ENCODE peak calls at places on chromosomes 16 and 17, in eight cellular contexts. One of them, this sample, is unnamed.

GRCh38 chr16:68737046-68737729 is at the start of gene CDH1:
- DNase-seq in pancreas: peak; percentile 99
- DNase-seq in fibroblast of lung: no peak
- DNase-seq in breast epithelium: peak; percentile 94
- DNase-seq in ascending aorta: no peak
- DNase-seq in SK-N-SH: peak; percentile 73
- DNase-seq in right atrium auricular region: no peak
- DNase-seq in neural progenitor cell: peak; percentile 70
- DNase-seq in this sample: peak; percentile 86

GRCh38 chr17:56292010-56292409 is 138.7 kb downstream of the ANKFN1 start:
- DNase-seq in right atrium auricular region: no peak
- DNase-seq in pancreas: no peak
- DNase-seq in ascending aorta: no peak
- DNase-seq in SK-N-SH: no peak
- DNase-seq in neural progenitor cell: no peak
- DNase-seq in fibroblast of lung: peak; percentile 82
- DNase-seq in breast epithelium: no peak
- DNase-seq in this sample: no peak

GRCh38 chr17:77324227-77324626 is 183.5 kb downstream of the SEC14L1 start:
- DNase-seq in right atrium auricular region: peak; percentile 50
- DNase-seq in fibroblast of lung: no peak
- DNase-seq in ascending aorta: no peak
- DNase-seq in SK-N-SH: peak; percentile 24
- DNase-seq in pancreas: no peak
- DNase-seq in neural progenitor cell: no peak
- DNase-seq in breast epithelium: peak; percentile 17
- DNase-seq in this sample: peak; percentile 56

GRCh38 chr17:82804442-82805191 is 35.2 kb downstream of the ZNF750 start:
- DNase-seq in neural progenitor cell: no peak
- DNase-seq in ascending aorta: peak; percentile 19
- DNase-seq in breast epithelium: peak; percentile 41
- DNase-seq in pancreas: no peak
- DNase-seq in SK-N-SH: no peak
- DNase-seq in fibroblast of lung: peak; percentile 33
- DNase-seq in right atrium auricular region: peak; percentile 89
- DNase-seq in this sample: no peak

GRCh38 chr16:58506241-58507194 is 6.6 kb downstream of the NDRG4 start:
- DNase-seq in ascending aorta: no peak
- DNase-seq in SK-N-SH: peak; percentile 17
- DNase-seq in neural progenitor cell: no peak
- DNase-seq in fibroblast of lung: no peak
- DNase-seq in pancreas: no peak
- DNase-seq in breast epithelium: no peak
- DNase-seq in right atrium auricular region: no peak
- DNase-seq in this sample: peak; percentile 53

GRCh38 chr16:58461056-58461455 is 38.9 kb upstream of the NDRG4 start:
- DNase-seq in neural progenitor cell: peak; percentile 11
- DNase-seq in right atrium auricular region: no peak
- DNase-seq in fibroblast of lung: no peak
- DNase-seq in ascending aorta: no peak
- DNase-seq in pancreas: no peak
- DNase-seq in breast epithelium: no peak
- DNase-seq in SK-N-SH: no peak
- DNase-seq in this sample: no peak

GRCh38 chr17:7034955-7035590 is 742 bp upstream of the SLC16A13 start:
- DNase-seq in pancreas: no peak
- DNase-seq in neural progenitor cell: no peak
- DNase-seq in fibroblast of lung: no peak
- DNase-seq in SK-N-SH: no peak
- DNase-seq in ascending aorta: no peak
- DNase-seq in right atrium auricular region: no peak
- DNase-seq in breast epithelium: no peak
- DNase-seq in this sample: no peak

GRCh38 chr17:41322903-41323895 is 7.7 kb upstream of the KRTAP17-1 start:
- DNase-seq in fibroblast of lung: no peak
- DNase-seq in breast epithelium: no peak
- DNase-seq in right atrium auricular region: no peak
- DNase-seq in pancreas: no peak
- DNase-seq in SK-N-SH: no peak
- DNase-seq in neural progenitor cell: no peak
- DNase-seq in ascending aorta: no peak
- DNase-seq in this sample: no peak

GRCh38 chr16:7097537-7097936 is 235.1 kb upstream of the RBFOX1 start:
- DNase-seq in neural progenitor cell: no peak
- DNase-seq in SK-N-SH: no peak
- DNase-seq in right atrium auricular region: no peak
- DNase-seq in pancreas: no peak
- DNase-seq in fibroblast of lung: no peak
- DNase-seq in breast epithelium: no peak
- DNase-seq in ascending aorta: no peak
- DNase-seq in this sample: no peak

GRCh38 chr17:42120161-42121065 is 754 bp downstream of the KAT2A start:
- DNase-seq in SK-N-SH: peak; percentile 91
- DNase-seq in pancreas: peak; percentile 75
- DNase-seq in ascending aorta: no peak
- DNase-seq in right atrium auricular region: no peak
- DNase-seq in fibroblast of lung: no peak
- DNase-seq in neural progenitor cell: peak; percentile 79
- DNase-seq in breast epithelium: no peak
- DNase-seq in this sample: no peak

GRCh38 chr17:4420692-4421131 is 13.0 kb upstream of the SPNS3 start:
- DNase-seq in fibroblast of lung: peak; percentile 55
- DNase-seq in right atrium auricular region: peak; percentile 76
- DNase-seq in breast epithelium: peak; percentile 37
- DNase-seq in SK-N-SH: peak; percentile 81
- DNase-seq in neural progenitor cell: peak; percentile 86
- DNase-seq in ascending aorta: no peak
- DNase-seq in pancreas: no peak
- DNase-seq in this sample: no peak

GRCh38 chr17:72021417-72022041 is 99.3 kb upstream of the SOX9 start:
- DNase-seq in pancreas: no peak
- DNase-seq in neural progenitor cell: no peak
- DNase-seq in SK-N-SH: no peak
- DNase-seq in ascending aorta: no peak
- DNase-seq in fibroblast of lung: no peak
- DNase-seq in right atrium auricular region: no peak
- DNase-seq in breast epithelium: no peak
- DNase-seq in this sample: no peak

GRCh38 chr16:9053006-9053601 is 38.3 kb upstream of the HAPSTR1 start:
- DNase-seq in breast epithelium: no peak
- DNase-seq in neural progenitor cell: peak; percentile 95
- DNase-seq in ascending aorta: no peak
- DNase-seq in pancreas: no peak
- DNase-seq in SK-N-SH: peak; percentile 86
- DNase-seq in fibroblast of lung: peak; percentile 79
- DNase-seq in right atrium auricular region: peak; percentile 72
- DNase-seq in this sample: peak; percentile 76

GRCh38 chr16:4982056-4982867 is 24.1 kb downstream of the SEC14L5 start:
- DNase-seq in pancreas: no peak
- DNase-seq in fibroblast of lung: no peak
- DNase-seq in SK-N-SH: no peak
- DNase-seq in neural progenitor cell: no peak
- DNase-seq in breast epithelium: no peak
- DNase-seq in right atrium auricular region: no peak
- DNase-seq in ascending aorta: no peak
- DNase-seq in this sample: no peak

GRCh38 chr17:35183332-35183731 is 10.9 kb downstream of the SLC35G3 start:
- DNase-seq in SK-N-SH: no peak
- DNase-seq in right atrium auricular region: no peak
- DNase-seq in fibroblast of lung: no peak
- DNase-seq in breast epithelium: no peak
- DNase-seq in neural progenitor cell: no peak
- DNase-seq in ascending aorta: no peak
- DNase-seq in pancreas: no peak
- DNase-seq in this sample: no peak

GRCh38 chr17:19946921-19947320 is 30.7 kb downstream of the AKAP10 start:
- DNase-seq in neural progenitor cell: no peak
- DNase-seq in breast epithelium: no peak
- DNase-seq in pancreas: no peak
- DNase-seq in SK-N-SH: no peak
- DNase-seq in ascending aorta: no peak
- DNase-seq in fibroblast of lung: no peak
- DNase-seq in right atrium auricular region: no peak
- DNase-seq in this sample: no peak

GRCh38 chr17:81254955-81255717 is 16.0 kb downstream of the NDUFAF8 start:
- DNase-seq in ascending aorta: no peak
- DNase-seq in right atrium auricular region: peak; percentile 81
- DNase-seq in neural progenitor cell: peak; percentile 76
- DNase-seq in fibroblast of lung: peak; percentile 77
- DNase-seq in pancreas: peak; percentile 88
- DNase-seq in breast epithelium: peak; percentile 63
- DNase-seq in SK-N-SH: no peak
- DNase-seq in this sample: no peak
- TF ChIP-seq CTCF in ascending aorta: peak; percentile 48
- TF ChIP-seq CTCF in right atrium auricular region: peak; percentile 48
- TF ChIP-seq CTCF in neural progenitor cell: peak; percentile 56
- TF ChIP-seq CTCF in fibroblast of lung: peak; percentile 56
- TF ChIP-seq CTCF in pancreas: no peak
- TF ChIP-seq CTCF in breast epithelium: no peak
- TF ChIP-seq CTCF in SK-N-SH: peak; percentile 36
- TF ChIP-seq CTCF in this sample: peak; percentile 70

GRCh38 chr16:69928856-69929400 is 22.2 kb upstream of the CLEC18A start:
- DNase-seq in ascending aorta: no peak
- DNase-seq in SK-N-SH: no peak
- DNase-seq in neural progenitor cell: no peak
- DNase-seq in breast epithelium: no peak
- DNase-seq in pancreas: no peak
- DNase-seq in right atrium auricular region: no peak
- DNase-seq in fibroblast of lung: no peak
- DNase-seq in this sample: no peak

GRCh38 chr16:69929480-69929879 is 21.7 kb upstream of the CLEC18A start:
- DNase-seq in ascending aorta: no peak
- DNase-seq in SK-N-SH: no peak
- DNase-seq in pancreas: no peak
- DNase-seq in right atrium auricular region: no peak
- DNase-seq in neural progenitor cell: no peak
- DNase-seq in breast epithelium: no peak
- DNase-seq in fibroblast of lung: no peak
- DNase-seq in this sample: no peak

GRCh38 chr16:69925311-69925710 is 25.8 kb upstream of the CLEC18A start:
- DNase-seq in SK-N-SH: no peak
- DNase-seq in neural progenitor cell: no peak
- DNase-seq in pancreas: no peak
- DNase-seq in breast epithelium: no peak
- DNase-seq in fibroblast of lung: no peak
- DNase-seq in right atrium auricular region: no peak
- DNase-seq in ascending aorta: no peak
- DNase-seq in this sample: no peak

GRCh38 chr16:69926241-69926640 is 24.9 kb upstream of the CLEC18A start:
- DNase-seq in neural progenitor cell: no peak
- DNase-seq in fibroblast of lung: no peak
- DNase-seq in ascending aorta: no peak
- DNase-seq in pancreas: no peak
- DNase-seq in right atrium auricular region: no peak
- DNase-seq in SK-N-SH: no peak
- DNase-seq in breast epithelium: no peak
- DNase-seq in this sample: no peak

DNA sequence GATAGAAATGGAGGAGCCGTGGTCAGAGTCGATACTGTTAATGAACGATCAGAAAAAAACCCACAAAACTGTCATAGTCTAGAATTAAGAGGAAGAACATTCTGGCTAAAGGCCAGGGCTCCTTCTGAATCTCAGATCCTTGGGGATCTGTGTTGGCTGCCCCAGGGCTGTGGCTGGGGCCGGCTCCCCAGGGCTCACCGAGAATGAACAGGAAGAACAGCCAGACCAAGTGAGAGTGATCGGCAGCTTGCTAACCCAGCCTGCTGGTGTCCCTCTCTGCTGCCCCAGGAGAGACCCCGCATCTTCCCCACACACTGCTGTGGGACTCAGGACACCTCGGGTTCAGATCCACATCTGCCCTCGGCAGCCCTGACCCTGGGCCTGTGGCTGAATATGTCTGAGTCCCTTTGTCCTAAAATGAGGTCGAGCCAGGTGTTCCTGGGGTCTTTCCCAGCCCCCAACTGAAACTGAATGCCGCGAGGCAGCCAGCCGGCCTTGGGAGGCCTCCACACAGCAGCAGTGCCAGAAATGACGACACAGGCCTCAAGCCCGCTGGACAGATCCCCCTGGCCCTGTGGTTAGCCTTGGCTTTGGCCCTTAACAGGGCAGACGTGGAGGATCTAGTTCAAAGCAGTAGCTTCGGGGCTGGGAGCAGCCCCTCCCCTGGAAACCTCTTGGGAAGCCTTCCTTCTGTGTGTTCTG is 23.9 kb upstream of the CLEC18A start:
- DNase-seq in neural progenitor cell: no peak
- DNase-seq in SK-N-SH: no peak
- DNase-seq in ascending aorta: no peak
- DNase-seq in pancreas: peak; percentile 59
- DNase-seq in fibroblast of lung: peak; percentile 87
- DNase-seq in breast epithelium: no peak
- DNase-seq in right atrium auricular region: peak; percentile 82
- DNase-seq in this sample: no peak
- TF ChIP-seq CTCF in neural progenitor cell: no peak
- TF ChIP-seq CTCF in SK-N-SH: no peak
- TF ChIP-seq CTCF in ascending aorta: no peak
- TF ChIP-seq CTCF in pancreas: no peak
- TF ChIP-seq CTCF in fibroblast of lung: no peak
- TF ChIP-seq CTCF in breast epithelium: no peak
- TF ChIP-seq CTCF in right atrium auricular region: no peak
- TF ChIP-seq CTCF in this sample: no peak

DNA sequence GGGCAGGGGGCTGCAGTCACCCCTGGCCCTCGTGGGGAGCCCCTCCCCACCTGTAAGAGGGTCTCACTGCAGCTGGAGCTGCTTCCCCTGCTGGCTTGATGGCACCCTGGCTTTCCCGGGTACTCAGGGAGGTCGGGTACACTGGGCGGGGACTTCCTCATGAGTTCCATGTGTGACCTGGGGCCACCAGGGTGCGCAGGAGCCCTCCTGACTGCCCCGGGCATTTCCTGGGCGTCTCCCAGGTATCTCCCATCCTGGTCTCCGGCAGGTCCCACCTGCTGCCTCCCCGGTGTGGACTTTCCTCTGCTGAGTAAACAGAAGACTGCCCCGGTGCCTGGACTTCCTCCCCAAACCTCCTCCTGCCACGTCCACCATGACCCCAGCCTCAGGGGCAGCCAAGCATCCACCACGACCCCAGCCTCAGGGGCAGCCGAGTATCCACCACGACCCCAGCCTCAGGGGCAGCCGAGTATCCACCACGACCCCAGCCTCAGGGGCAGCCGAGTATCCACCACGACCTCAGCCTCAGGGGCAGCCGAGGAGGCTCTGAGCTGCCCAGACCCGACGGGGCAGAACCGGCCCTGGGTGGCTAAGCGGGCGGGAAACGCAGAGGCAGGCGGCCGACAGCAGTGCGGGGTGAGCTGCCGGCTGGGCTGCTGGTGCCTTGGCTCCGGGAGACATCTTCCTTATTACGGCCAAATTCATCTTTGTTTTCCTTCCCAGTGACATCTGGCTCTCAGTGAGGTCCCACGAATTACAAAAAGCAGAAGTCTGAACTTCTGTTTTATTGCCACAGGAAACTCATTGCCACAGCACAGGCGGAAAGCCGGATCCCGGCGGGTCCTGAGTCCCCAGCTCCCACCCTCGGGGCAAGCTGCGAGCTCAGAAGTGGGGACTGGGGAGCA is 40.7 kb downstream of the CBFA2T3 start:
- DNase-seq in right atrium auricular region: peak; percentile 68
- DNase-seq in breast epithelium: no peak
- DNase-seq in ascending aorta: no peak
- DNase-seq in SK-N-SH: no peak
- DNase-seq in fibroblast of lung: no peak
- DNase-seq in pancreas: peak; percentile 69
- DNase-seq in neural progenitor cell: no peak
- DNase-seq in this sample: no peak
- TF ChIP-seq CTCF in right atrium auricular region: no peak
- TF ChIP-seq CTCF in breast epithelium: no peak
- TF ChIP-seq CTCF in ascending aorta: no peak
- TF ChIP-seq CTCF in SK-N-SH: no peak
- TF ChIP-seq CTCF in fibroblast of lung: no peak
- TF ChIP-seq CTCF in pancreas: no peak
- TF ChIP-seq CTCF in neural progenitor cell: peak; percentile 4
- TF ChIP-seq CTCF in this sample: no peak

GRCh38 chr17:32588982-32589381 is 102.2 kb downstream of the CDK5R1 start:
- DNase-seq in breast epithelium: no peak
- DNase-seq in fibroblast of lung: no peak
- DNase-seq in ascending aorta: no peak
- DNase-seq in right atrium auricular region: no peak
- DNase-seq in neural progenitor cell: peak; percentile 41
- DNase-seq in pancreas: no peak
- DNase-seq in SK-N-SH: peak; percentile 23
- DNase-seq in this sample: no peak
- TF ChIP-seq CTCF in breast epithelium: no peak
- TF ChIP-seq CTCF in fibroblast of lung: no peak
- TF ChIP-seq CTCF in ascending aorta: no peak
- TF ChIP-seq CTCF in right atrium auricular region: no peak
- TF ChIP-seq CTCF in neural progenitor cell: peak; percentile 53
- TF ChIP-seq CTCF in pancreas: no peak
- TF ChIP-seq CTCF in SK-N-SH: peak; percentile 24
- TF ChIP-seq CTCF in this sample: peak; percentile 63

This sample was measured in type B pancreatic cell.